ENCODE peak calls at places on chromosome 17, in nine cellular contexts. V, G, U, S, E, R, P, D and Z are unnamed samples.

GRCh38 chr17:70484050-70484449 is 314.7 kb downstream of the KCNJ2 start:
- DNase-seq in V (no peak), U (no peak), S (no peak), D (no peak), G (no peak), R (no peak), E (no peak), P (no peak), Z (no peak)

GRCh38 chr17:10034719-10035475 is 129.8 kb upstream of the RCVRN start:
- DNase-seq in V (no peak), E (no peak), R (no peak), G (no peak), P (no peak), D (no peak), S (no peak), U (no peak), Z (no peak)

GRCh38 chr17:27906623-27907022 is 13.5 kb upstream of the LYRM9 start:
- DNase-seq in R (no peak), D (no peak), G (no peak), S (no peak), V (no peak), E (no peak), U (no peak), P (no peak), Z (no peak)

GRCh38 chr17:50428831-50429424 is 2.9 kb downstream of the ACSF2 start:
- DNase-seq in P (no peak), G (no peak), E (no peak), D (no peak), S (no peak), U (no peak), V (no peak), R (no peak), Z (no peak)

GRCh38 chr17:62321451-62321850 is 58.9 kb upstream of the EFCAB3 start:
- DNase-seq in P (no peak), U (peak; percentile 70), G (no peak), E (peak; percentile 3), R (no peak), V (no peak), S (no peak), D (no peak), Z (no peak)

GRCh38 chr17:40307001-40307690 is 1.8 kb upstream of the RARA start:
- DNase-seq in G (no peak), R (peak; percentile 70), D (no peak), S (no peak), U (no peak), V (no peak), P (no peak), E (peak; percentile 64), Z (peak; percentile 23)

GRCh38 chr17:8856869-8857575 is 10.5 kb downstream of the PIK3R6 start:
- DNase-seq in U (no peak), D (no peak), P (no peak), V (peak; percentile 15), E (no peak), G (no peak), R (no peak), S (no peak), Z (no peak)

GRCh38 chr17:37458805-37459204 is 30.9 kb upstream of the DUSP14 start:
- DNase-seq in U (peak; percentile 90), R (no peak), S (no peak), P (no peak), G (no peak), V (no peak), D (no peak), E (peak; percentile 79), Z (no peak)

GRCh38 chr17:42133461-42134041 is 10.9 kb downstream of the HSPB9 start:
- DNase-seq in D (no peak), E (no peak), G (no peak), V (no peak), S (no peak), R (no peak), U (no peak), P (no peak), Z (peak; percentile 61)

GRCh38 chr17:66406701-66407644 is 104.6 kb downstream of the PRKCA start:
- DNase-seq in D (no peak), G (no peak), E (no peak), V (no peak), P (no peak), U (no peak), S (no peak), R (no peak), Z (no peak)

GRCh38 chr17:50184057-50184456 is 17.4 kb downstream of the COL1A1 start:
- DNase-seq in D (no peak), G (no peak), R (peak; percentile 70), V (no peak), S (no peak), E (peak; percentile 41), U (peak; percentile 45), P (no peak), Z (no peak)

GRCh38 chr17:9151091-9151490 is 129.8 kb downstream of the NTN1 start:
- DNase-seq in R (no peak), G (no peak), D (no peak), U (no peak), V (no peak), P (no peak), E (no peak), S (no peak), Z (no peak)

GRCh38 chr17:54662978-54663876 is 237.4 kb upstream of the TOM1L1 start:
- DNase-seq in V (no peak), S (no peak), D (no peak), U (no peak), P (no peak), R (peak; percentile 75), G (no peak), E (no peak), Z (no peak)

DNA sequence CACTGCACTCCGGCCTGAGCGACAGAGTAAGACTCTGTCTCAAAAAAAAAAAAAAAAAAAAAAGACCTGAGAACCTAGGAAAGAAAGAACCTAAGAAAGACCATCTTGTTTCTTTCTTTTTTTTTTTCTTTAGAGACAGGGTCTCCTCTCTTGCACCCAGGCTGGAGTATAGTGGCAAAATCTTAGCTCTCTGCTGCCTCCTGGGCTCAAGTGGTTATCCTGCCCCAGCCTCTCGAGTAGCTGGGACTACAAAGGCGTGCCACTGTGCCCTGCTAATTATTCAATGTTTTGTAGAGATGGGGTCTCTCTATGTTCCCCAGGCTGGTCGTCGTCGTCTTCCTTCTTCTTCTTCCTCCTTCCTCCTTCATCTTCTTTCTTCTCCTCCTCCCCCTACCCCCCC is 7.8 kb upstream of the BIRC5 start:
- DNase-seq in P (no peak), R (peak; percentile 51), D (no peak), E (no peak), U (no peak), V (no peak), S (no peak), G (no peak), Z (no peak)
- TF ChIP-seq CTCF in P (no peak), R (peak; percentile 39), D (no peak), E (no peak), U (no peak), V (no peak), S (no peak), G (no peak), Z (peak; percentile 22)

GRCh38 chr17:17623904-17624303 is 32.4 kb upstream of the PEMT start:
- DNase-seq in U (no peak), G (no peak), D (no peak), R (no peak), P (no peak), E (no peak), S (no peak), V (no peak), Z (no peak)

GRCh38 chr17:17624776-17625175 is 33.3 kb upstream of the PEMT start:
- DNase-seq in E (no peak), D (no peak), V (no peak), U (no peak), G (no peak), S (no peak), R (no peak), P (no peak), Z (no peak)

GRCh38 chr17:17626151-17626805 is 34.8 kb upstream of the PEMT start:
- DNase-seq in R (peak; percentile 81), E (no peak), P (no peak), G (no peak), U (no peak), D (no peak), S (no peak), V (no peak), Z (no peak)

GRCh38 chr17:17626840-17627239 is 35.3 kb upstream of the PEMT start:
- DNase-seq in V (no peak), R (no peak), G (no peak), S (no peak), P (no peak), U (no peak), D (no peak), E (no peak), Z (no peak)

DNA sequence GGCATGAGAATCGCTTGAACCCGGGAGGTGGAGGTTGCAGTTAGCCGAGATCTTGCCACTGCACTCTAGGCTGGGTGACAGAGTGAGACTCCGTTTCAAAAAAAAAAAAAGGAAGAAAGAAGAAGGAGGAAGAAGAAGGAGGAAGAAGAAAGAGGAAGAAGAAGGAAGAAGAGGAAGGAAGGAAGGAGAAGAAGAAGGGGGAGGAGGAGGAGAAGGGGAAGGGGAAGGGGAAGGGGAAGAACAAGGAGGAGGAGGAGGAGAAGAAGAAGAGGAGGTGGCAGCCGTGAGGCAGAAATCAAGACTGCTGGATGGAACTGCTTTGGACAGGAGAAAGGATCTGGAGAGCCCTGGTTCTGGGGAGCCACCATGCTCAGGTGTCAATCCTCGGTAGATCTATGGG is 29.7 kb upstream of the PEMT start:
- DNase-seq in R (no peak), P (no peak), S (no peak), D (no peak), U (no peak), E (no peak), V (no peak), G (no peak), Z (no peak)
- TF ChIP-seq CTCF in R (no peak), P (no peak), S (no peak), D (no peak), U (no peak), E (no peak), V (no peak), G (no peak), Z (no peak)

DNA sequence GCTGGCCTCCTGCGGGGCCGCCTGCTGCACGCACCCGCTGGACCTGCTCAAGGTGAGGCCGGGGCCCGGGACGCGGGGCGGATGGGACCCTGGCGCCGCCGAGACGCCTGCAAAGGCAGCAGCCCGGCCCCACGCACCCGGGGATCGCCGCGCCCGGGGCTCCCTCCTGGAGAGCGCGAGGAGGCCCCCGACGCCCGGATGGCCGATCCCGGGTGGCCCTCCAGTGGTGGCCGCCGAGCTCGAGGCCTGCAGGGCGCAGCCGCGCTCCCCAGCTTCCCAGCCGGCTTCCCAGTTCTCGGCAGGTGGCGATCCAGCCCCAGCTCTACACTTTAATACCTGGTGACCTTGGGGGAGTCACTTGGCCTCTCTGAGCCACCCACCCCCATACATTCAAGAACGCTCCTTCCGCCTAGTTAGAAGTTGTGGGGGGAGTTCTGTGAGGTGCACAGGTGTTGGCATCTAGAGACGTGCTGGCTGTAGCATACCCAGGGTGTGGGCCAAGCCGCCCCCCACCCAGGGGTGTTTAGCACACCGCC is 452 bp downstream of the SLC25A10 start:
- DNase-seq in U (peak; percentile 28), P (no peak), D (peak; percentile 35), V (no peak), G (no peak), S (no peak), E (no peak), R (no peak), Z (peak; percentile 59)
- TF ChIP-seq CTCF in U (no peak), P (no peak), D (peak; percentile 35), V (peak; percentile 7), G (no peak), S (no peak), E (no peak), R (peak; percentile 20), Z (no peak)

DNA sequence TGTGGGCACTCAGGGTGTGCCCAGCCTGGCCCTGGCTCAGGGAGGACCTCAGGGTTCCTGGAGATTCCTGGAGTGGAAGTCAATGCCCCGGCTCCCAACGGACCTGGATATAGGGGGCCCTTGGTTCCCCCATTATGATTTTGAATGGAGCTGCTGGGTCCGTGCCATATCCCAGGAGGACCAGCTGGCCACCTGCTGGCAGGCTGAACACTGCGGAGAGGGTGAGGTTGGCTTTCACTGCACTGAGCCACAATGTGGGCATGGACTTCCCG is 23.6 kb downstream of the USP6 start:
- DNase-seq in V (no peak), D (no peak), G (no peak), R (no peak), E (no peak), P (no peak), S (no peak), U (no peak), Z (no peak)
- TF ChIP-seq CTCF in V (no peak), D (no peak), G (no peak), R (no peak), E (no peak), P (no peak), S (no peak), U (no peak), Z (no peak)